ENCODE peak calls at places on chromosomes 16 and 17, in six cellular contexts. One of them, this sample, is unnamed.

GRCh38 chr17:48051706-48052486 is 3.7 kb downstream of the NFE2L1 start:
- DNase-seq in psoas muscle: peak; percentile 86
- DNase-seq in kidney epithelial cell: no peak
- DNase-seq in thoracic aorta: peak; percentile 36
- DNase-seq in right lobe of liver: no peak
- DNase-seq in PC-3: no peak
- DNase-seq in this sample: no peak

GRCh38 chr17:48606892-48607241 is 2.1 kb upstream of the HOXB6 start:
- DNase-seq in thoracic aorta: no peak
- DNase-seq in psoas muscle: no peak
- DNase-seq in kidney epithelial cell: no peak
- DNase-seq in PC-3: no peak
- DNase-seq in right lobe of liver: no peak
- DNase-seq in this sample: no peak

GRCh38 chr17:44489581-44489980 is 13.6 kb downstream of the GPATCH8 start:
- DNase-seq in psoas muscle: no peak
- DNase-seq in kidney epithelial cell: no peak
- DNase-seq in right lobe of liver: no peak
- DNase-seq in PC-3: no peak
- DNase-seq in thoracic aorta: no peak
- DNase-seq in this sample: no peak

GRCh38 chr17:27340990-27341595 is 47.2 kb downstream of the WSB1 start:
- DNase-seq in kidney epithelial cell: no peak
- DNase-seq in psoas muscle: no peak
- DNase-seq in thoracic aorta: no peak
- DNase-seq in PC-3: no peak
- DNase-seq in right lobe of liver: no peak
- DNase-seq in this sample: no peak

GRCh38 chr16:69182730-69183416 is 4.1 kb upstream of the SNTB2 start:
- DNase-seq in PC-3: peak; percentile 29
- DNase-seq in thoracic aorta: no peak
- DNase-seq in right lobe of liver: no peak
- DNase-seq in psoas muscle: peak; percentile 72
- DNase-seq in kidney epithelial cell: no peak
- DNase-seq in this sample: no peak

GRCh38 chr16:89013111-89013510 is 36.1 kb upstream of the CBFA2T3 start:
- DNase-seq in kidney epithelial cell: no peak
- DNase-seq in PC-3: no peak
- DNase-seq in right lobe of liver: peak; percentile 9
- DNase-seq in psoas muscle: no peak
- DNase-seq in thoracic aorta: no peak
- DNase-seq in this sample: no peak

GRCh38 chr17:69733171-69734014 is 318.9 kb downstream of the MAP2K6 start:
- DNase-seq in thoracic aorta: no peak
- DNase-seq in psoas muscle: peak; percentile 83
- DNase-seq in kidney epithelial cell: peak; percentile 80
- DNase-seq in PC-3: peak; percentile 78
- DNase-seq in right lobe of liver: no peak
- DNase-seq in this sample: peak; percentile 85

GRCh38 chr16:80298676-80299075 is 242.1 kb upstream of the DYNLRB2 start:
- DNase-seq in right lobe of liver: no peak
- DNase-seq in psoas muscle: no peak
- DNase-seq in kidney epithelial cell: no peak
- DNase-seq in PC-3: no peak
- DNase-seq in thoracic aorta: no peak
- DNase-seq in this sample: no peak

GRCh38 chr17:10278218-10278617 is 79.8 kb upstream of the GAS7 start:
- DNase-seq in thoracic aorta: no peak
- DNase-seq in kidney epithelial cell: no peak
- DNase-seq in PC-3: no peak
- DNase-seq in right lobe of liver: no peak
- DNase-seq in psoas muscle: no peak
- DNase-seq in this sample: no peak

GRCh38 chr16:66656547-66656946 is 40.0 kb downstream of the CMTM4 start:
- DNase-seq in thoracic aorta: no peak
- DNase-seq in PC-3: no peak
- DNase-seq in kidney epithelial cell: no peak
- DNase-seq in right lobe of liver: no peak
- DNase-seq in psoas muscle: no peak
- DNase-seq in this sample: no peak

GRCh38 chr16:21277927-21278706 is at the start of gene CRYM:
- DNase-seq in thoracic aorta: no peak
- DNase-seq in PC-3: peak; percentile 37
- DNase-seq in psoas muscle: peak; percentile 70
- DNase-seq in kidney epithelial cell: no peak
- DNase-seq in right lobe of liver: peak; percentile 81
- DNase-seq in this sample: no peak

GRCh38 chr17:27569257-27569722 is 61.7 kb upstream of the LGALS9 start:
- DNase-seq in thoracic aorta: no peak
- DNase-seq in kidney epithelial cell: no peak
- DNase-seq in PC-3: peak; percentile 31
- DNase-seq in psoas muscle: peak; percentile 77
- DNase-seq in right lobe of liver: no peak
- DNase-seq in this sample: no peak

GRCh38 chr16:81823111-81823510 is 44.0 kb downstream of the PLCG2 start:
- DNase-seq in PC-3: no peak
- DNase-seq in kidney epithelial cell: no peak
- DNase-seq in right lobe of liver: peak; percentile 52
- DNase-seq in psoas muscle: no peak
- DNase-seq in thoracic aorta: no peak
- DNase-seq in this sample: no peak

GRCh38 chr17:45703348-45703747 is 80.8 kb upstream of the CRHR1 start:
- DNase-seq in right lobe of liver: no peak
- DNase-seq in psoas muscle: no peak
- DNase-seq in PC-3: peak; percentile 34
- DNase-seq in thoracic aorta: no peak
- DNase-seq in kidney epithelial cell: no peak
- DNase-seq in this sample: no peak

GRCh38 chr16:49158029-49158642 is 123.5 kb downstream of the CBLN1 start:
- DNase-seq in PC-3: peak; percentile 45
- DNase-seq in kidney epithelial cell: no peak
- DNase-seq in psoas muscle: no peak
- DNase-seq in right lobe of liver: no peak
- DNase-seq in thoracic aorta: no peak
- DNase-seq in this sample: no peak

GRCh38 chr17:80673152-80673920 is 128.7 kb downstream of the RPTOR start:
- DNase-seq in thoracic aorta: no peak
- DNase-seq in PC-3: no peak
- DNase-seq in kidney epithelial cell: no peak
- DNase-seq in right lobe of liver: no peak
- DNase-seq in psoas muscle: no peak
- DNase-seq in this sample: no peak

GRCh38 chr17:73510981-73511442 is 133.2 kb downstream of the SDK2 start:
- DNase-seq in psoas muscle: peak; percentile 30
- DNase-seq in kidney epithelial cell: no peak
- DNase-seq in PC-3: no peak
- DNase-seq in thoracic aorta: no peak
- DNase-seq in right lobe of liver: no peak
- DNase-seq in this sample: no peak

GRCh38 chr16:12509121-12509520 is 294.6 kb downstream of the CPPED1 start:
- DNase-seq in psoas muscle: no peak
- DNase-seq in PC-3: no peak
- DNase-seq in kidney epithelial cell: no peak
- DNase-seq in thoracic aorta: no peak
- DNase-seq in right lobe of liver: no peak
- DNase-seq in this sample: no peak

GRCh38 chr17:42895185-42895555 is 5.4 kb upstream of the G6PC1 start:
- DNase-seq in thoracic aorta: peak; percentile 57
- DNase-seq in right lobe of liver: peak; percentile 68
- DNase-seq in psoas muscle: peak; percentile 81
- DNase-seq in kidney epithelial cell: peak; percentile 77
- DNase-seq in PC-3: peak; percentile 82
- DNase-seq in this sample: peak; percentile 66

GRCh38 chr16:67885545-67885944 is 860 bp downstream of the NRN1L start:
- DNase-seq in kidney epithelial cell: no peak
- DNase-seq in PC-3: no peak
- DNase-seq in psoas muscle: no peak
- DNase-seq in right lobe of liver: no peak
- DNase-seq in thoracic aorta: no peak
- DNase-seq in this sample: no peak

GRCh38 chr17:41428591-41429326 is 4.4 kb upstream of the KRT37 start:
- DNase-seq in thoracic aorta: no peak
- DNase-seq in kidney epithelial cell: no peak
- DNase-seq in PC-3: no peak
- DNase-seq in right lobe of liver: no peak
- DNase-seq in psoas muscle: no peak
- DNase-seq in this sample: no peak

GRCh38 chr16:50310308-50311133 is 44.2 kb downstream of the ADCY7 start:
- DNase-seq in thoracic aorta: no peak
- DNase-seq in psoas muscle: peak; percentile 47
- DNase-seq in right lobe of liver: no peak
- DNase-seq in PC-3: no peak
- DNase-seq in kidney epithelial cell: no peak
- DNase-seq in this sample: no peak

GRCh38 chr17:57242148-57242547 is 14.2 kb upstream of the MSI2 start:
- DNase-seq in thoracic aorta: no peak
- DNase-seq in kidney epithelial cell: no peak
- DNase-seq in right lobe of liver: no peak
- DNase-seq in psoas muscle: peak; percentile 72
- DNase-seq in PC-3: no peak
- DNase-seq in this sample: no peak

GRCh38 chr16:67674851-67675578 is 8.4 kb downstream of the C16orf86 start:
- DNase-seq in psoas muscle: no peak
- DNase-seq in thoracic aorta: no peak
- DNase-seq in right lobe of liver: peak; percentile 55
- DNase-seq in kidney epithelial cell: no peak
- DNase-seq in PC-3: no peak
- DNase-seq in this sample: no peak

GRCh38 chr16:81445926-81446317 is 1.3 kb downstream of the CMIP start:
- DNase-seq in psoas muscle: no peak
- DNase-seq in kidney epithelial cell: no peak
- DNase-seq in right lobe of liver: no peak
- DNase-seq in PC-3: no peak
- DNase-seq in thoracic aorta: no peak
- DNase-seq in this sample: no peak

GRCh38 chr17:75570772-75571171 is 16.8 kb upstream of the MYO15B start:
- DNase-seq in kidney epithelial cell: no peak
- DNase-seq in right lobe of liver: peak; percentile 24
- DNase-seq in thoracic aorta: no peak
- DNase-seq in psoas muscle: no peak
- DNase-seq in PC-3: no peak
- DNase-seq in this sample: no peak

GRCh38 chr16:4370570-4371480 is 823 bp upstream of the VASN start:
- DNase-seq in psoas muscle: peak; percentile 85
- DNase-seq in right lobe of liver: peak; percentile 62
- DNase-seq in PC-3: no peak
- DNase-seq in thoracic aorta: peak; percentile 85
- DNase-seq in kidney epithelial cell: no peak
- DNase-seq in this sample: peak; percentile 93

GRCh38 chr16:71626858-71627213 is 852 bp downstream of the MARVELD3 start:
- DNase-seq in thoracic aorta: no peak
- DNase-seq in PC-3: no peak
- DNase-seq in kidney epithelial cell: no peak
- DNase-seq in right lobe of liver: peak; percentile 42
- DNase-seq in psoas muscle: no peak
- DNase-seq in this sample: no peak

GRCh38 chr16:1106659-1107058 is 10.6 kb upstream of the C1QTNF8 start:
- DNase-seq in thoracic aorta: no peak
- DNase-seq in right lobe of liver: no peak
- DNase-seq in psoas muscle: no peak
- DNase-seq in PC-3: no peak
- DNase-seq in kidney epithelial cell: no peak
- DNase-seq in this sample: no peak
- H3K4me3 ChIP-seq in thoracic aorta: no peak overlapping the region
- H3K4me3 ChIP-seq in right lobe of liver: no peak overlapping the region
- H3K4me3 ChIP-seq in psoas muscle: no peak overlapping the region
- H3K4me3 ChIP-seq in PC-3: no peak overlapping the region
- H3K4me3 ChIP-seq in kidney epithelial cell: no peak overlapping the region
- H3K4me3 ChIP-seq in this sample: no peak overlapping the region

GRCh38 chr16:24170407-24170806 is 85.7 kb upstream of the CACNG3 start:
- DNase-seq in right lobe of liver: no peak
- DNase-seq in kidney epithelial cell: no peak
- DNase-seq in PC-3: no peak
- DNase-seq in thoracic aorta: no peak
- DNase-seq in psoas muscle: no peak
- DNase-seq in this sample: no peak
- H3K4me3 ChIP-seq in right lobe of liver: no peak overlapping the region
- H3K4me3 ChIP-seq in kidney epithelial cell: no peak overlapping the region
- H3K4me3 ChIP-seq in PC-3: no peak overlapping the region
- H3K4me3 ChIP-seq in thoracic aorta: no peak overlapping the region
- H3K4me3 ChIP-seq in psoas muscle: no peak overlapping the region
- H3K4me3 ChIP-seq in this sample: no peak overlapping the region

GRCh38 chr16:15427648-15428239 is 6.6 kb upstream of the BMERB1 start:
- DNase-seq in kidney epithelial cell: no peak
- DNase-seq in psoas muscle: peak; percentile 82
- DNase-seq in thoracic aorta: peak; percentile 24
- DNase-seq in right lobe of liver: peak; percentile 67
- DNase-seq in PC-3: peak; percentile 68
- DNase-seq in this sample: peak; percentile 90
- H3K4me3 ChIP-seq in kidney epithelial cell: no peak overlapping the region
- H3K4me3 ChIP-seq in psoas muscle: peak overlapping the region; percentile 34
- H3K4me3 ChIP-seq in thoracic aorta: peak overlapping the region; percentile 50
- H3K4me3 ChIP-seq in right lobe of liver: no peak overlapping the region
- H3K4me3 ChIP-seq in PC-3: no peak overlapping the region
- H3K4me3 ChIP-seq in this sample: no peak overlapping the region

GRCh38 chr16:58348986-58349385 is 43.3 kb upstream of the GINS3 start:
- DNase-seq in PC-3: no peak
- DNase-seq in right lobe of liver: no peak
- DNase-seq in kidney epithelial cell: no peak
- DNase-seq in thoracic aorta: no peak
- DNase-seq in psoas muscle: no peak
- DNase-seq in this sample: no peak
- H3K4me3 ChIP-seq in PC-3: no peak overlapping the region
- H3K4me3 ChIP-seq in right lobe of liver: no peak overlapping the region
- H3K4me3 ChIP-seq in kidney epithelial cell: no peak overlapping the region
- H3K4me3 ChIP-seq in thoracic aorta: no peak overlapping the region
- H3K4me3 ChIP-seq in psoas muscle: no peak overlapping the region
- H3K4me3 ChIP-seq in this sample: no peak overlapping the region

GRCh38 chr17:59753522-59754467 is 46.3 kb downstream of the VMP1 start:
- DNase-seq in kidney epithelial cell: peak; percentile 70
- DNase-seq in thoracic aorta: no peak
- DNase-seq in PC-3: peak; percentile 97
- DNase-seq in psoas muscle: no peak
- DNase-seq in right lobe of liver: no peak
- DNase-seq in this sample: no peak
- H3K4me3 ChIP-seq in kidney epithelial cell: no peak overlapping the region
- H3K4me3 ChIP-seq in thoracic aorta: peak overlapping the region; percentile 57
- H3K4me3 ChIP-seq in PC-3: peak overlapping the region; percentile 48
- H3K4me3 ChIP-seq in psoas muscle: peak overlapping the region; percentile 52
- H3K4me3 ChIP-seq in right lobe of liver: no peak overlapping the region
- H3K4me3 ChIP-seq in this sample: no peak overlapping the region